ENCODE peak calls at places on chromosomes 2 and 18, in five cellular contexts. G is psoas muscle, D is PC-9, Z is RPMI8226, P is astrocyte of the spinal cord. O is an unnamed sample.

GRCh38 chr18:48902023-48902855 is 48.5 kb downstream of the SMAD7 start:
- DNase-seq in G (peak), D (peak), Z (peak), P (peak), O (no peak)

GRCh38 chr2:187615364-187615763 is 61.1 kb upstream of the TFPI start:
- DNase-seq in G (no peak), D (no peak), Z (no peak), P (no peak), O (no peak)

GRCh38 chr18:36662000-36662399 is 166.8 kb downstream of the TPGS2 start:
- DNase-seq in G (no peak), D (no peak), Z (no peak), P (no peak), O (no peak)

GRCh38 chr2:1582891-1583341 is 161.4 kb downstream of the PXDN start:
- DNase-seq in G (peak), D (no peak), Z (no peak), P (no peak), O (no peak)

GRCh38 chr2:40101076-40101688 is 322.1 kb upstream of the THUMPD2 start:
- DNase-seq in G (no peak), D (no peak), Z (no peak), P (peak), O (peak)

GRCh38 chr18:49360582-49360981 is 99.9 kb downstream of the DYM start:
- DNase-seq in G (no peak), D (no peak), Z (no peak), P (no peak), O (peak)

GRCh38 chr2:215878476-215879063 is 134.8 kb downstream of the MREG start:
- DNase-seq in G (no peak), D (peak), Z (no peak), P (no peak), O (no peak)

GRCh38 chr2:60957224-60957623 is 60.3 kb upstream of the PEX13 start:
- DNase-seq in G (no peak), D (no peak), Z (no peak), P (no peak), O (no peak)

GRCh38 chr2:139585133-139585532 is 804.9 kb upstream of the NXPH2 start:
- DNase-seq in G (no peak), D (no peak), Z (no peak), P (no peak), O (no peak)